ENCODE peak calls at places on chromosomes 2 and 18, in nine cellular contexts. H is B cell, Z is adrenal gland, J is fibroblast of lung, K is heart right ventricle, T is tibial nerve, W is neural crest cell, D is endothelial cell, Y is pancreas. C is an unnamed sample.

GRCh38 chr2:211816739-211817138 is 721.9 kb downstream of the ERBB4 start:
- DNase-seq in H (no peak), Y (no peak), W (no peak), D (no peak), Z (no peak), T (no peak), K (no peak), J (no peak), C (no peak)

GRCh38 chr18:25533088-25533676 is 181.2 kb upstream of the ZNF521 start:
- DNase-seq in H (no peak), D (no peak), K (no peak), T (no peak), W (no peak), J (peak), Z (no peak), Y (no peak), C (no peak)

GRCh38 chr2:140275427-140275826 is 1495.2 kb upstream of the NXPH2 start:
- DNase-seq in K (no peak), Y (no peak), Z (no peak), W (no peak), H (no peak), D (no peak), J (no peak), T (no peak), C (no peak)

GRCh38 chr18:23038712-23039111 is 96.6 kb upstream of the CABLES1 start:
- DNase-seq in W (no peak), Y (no peak), Z (no peak), K (no peak), T (no peak), D (no peak), H (no peak), J (peak), C (no peak)

GRCh38 chr2:168738057-168738456 is 64.4 kb upstream of the NOSTRIN start:
- DNase-seq in J (peak), H (no peak), T (no peak), Z (no peak), Y (no peak), K (no peak), W (no peak), D (no peak), C (no peak)

GRCh38 chr18:70337139-70337972 is 48.5 kb downstream of the SOCS6 start:
- DNase-seq in W (no peak), Y (no peak), D (no peak), Z (peak), T (no peak), J (peak), H (no peak), K (peak), C (no peak)

GRCh38 chr2:201118957-201119848 is 3.2 kb downstream of the CFLAR start:
- DNase-seq in Z (no peak), H (no peak), J (peak), D (no peak), T (no peak), K (no peak), Y (no peak), W (no peak), C (no peak)

GRCh38 chr2:220278022-220278421 is 650.6 kb downstream of the SLC4A3 start:
- DNase-seq in Z (no peak), T (no peak), J (no peak), H (no peak), K (no peak), Y (no peak), W (no peak), D (no peak), C (no peak)

GRCh38 chr2:72940361-72940760 is 23.0 kb downstream of the EMX1 start:
- DNase-seq in T (no peak), W (no peak), D (no peak), H (no peak), K (no peak), J (no peak), Z (no peak), Y (peak), C (no peak)

GRCh38 chr2:133985563-133985962 is 268.3 kb upstream of the MGAT5 start:
- DNase-seq in H (no peak), Y (no peak), K (no peak), Z (no peak), D (no peak), T (no peak), W (no peak), J (no peak), C (no peak)

GRCh38 chr2:3779650-3780049 is 76.3 kb downstream of the DCDC2C start:
- DNase-seq in K (no peak), D (no peak), H (no peak), W (no peak), Z (no peak), J (no peak), T (no peak), Y (no peak), C (no peak)

GRCh38 chr18:3246636-3247242 is 862 bp upstream of the MYL12A start:
- DNase-seq in H (peak), K (peak), T (no peak), Z (peak), J (no peak), D (peak), W (no peak), Y (no peak), C (no peak)

GRCh38 chr2:21372654-21373053 is 248.9 kb downstream of the TDRD15 start:
- DNase-seq in T (no peak), Y (no peak), H (no peak), K (no peak), J (no peak), D (peak), Z (no peak), W (no peak), C (no peak)

GRCh38 chr2:1521191-1521877 is 108.1 kb downstream of the TPO start:
- DNase-seq in Z (no peak), W (no peak), J (no peak), Y (no peak), D (no peak), T (no peak), K (no peak), H (no peak), C (no peak)

DNA sequence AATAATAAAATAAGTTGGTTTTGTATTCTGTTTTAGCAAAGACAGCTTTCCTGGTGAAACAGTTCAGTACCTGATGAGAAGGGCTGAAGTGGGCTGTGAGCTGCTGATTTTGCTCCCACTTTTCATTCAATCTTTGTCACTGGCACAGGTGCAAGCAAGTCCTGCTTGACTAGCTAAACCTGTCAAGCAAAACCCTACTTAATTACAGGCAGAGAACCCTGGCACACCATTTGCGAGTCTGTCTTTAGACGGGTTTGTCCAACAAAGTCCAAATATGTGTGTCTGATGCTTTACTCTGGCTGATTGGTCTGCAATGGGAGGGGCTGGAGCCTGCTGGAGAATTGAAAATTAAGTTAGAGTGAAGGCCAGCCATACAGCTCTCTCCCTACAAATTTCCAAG is 267.2 kb downstream of the EPHA4 start:
- DNase-seq in W (no peak), T (no peak), J (no peak), K (no peak), Z (no peak), D (no peak), H (no peak), Y (no peak), C (no peak)
- TF ChIP-seq CTCF in W (no peak), T (no peak), J (no peak), K (no peak), Z (no peak), D (no peak), H (no peak), Y (no peak), C (no peak)

GRCh38 chr2:148927010-148927409 is 52.0 kb downstream of the KIF5C start:
- DNase-seq in T (no peak), Z (no peak), D (no peak), J (no peak), W (no peak), H (peak), Y (no peak), K (no peak), C (peak)
- TF ChIP-seq CTCF in T (no peak), Z (no peak), D (no peak), J (no peak), W (peak), H (peak), Y (no peak), K (no peak), C (no peak)

GRCh38 chr2:195819276-195819675 is 162.2 kb downstream of the SLC39A10 start:
- DNase-seq in D (no peak), Z (no peak), H (no peak), W (no peak), T (no peak), Y (no peak), J (no peak), K (no peak), C (no peak)
- TF ChIP-seq CTCF in D (no peak), Z (no peak), H (no peak), W (no peak), T (no peak), Y (no peak), J (no peak), K (no peak), C (no peak)

GRCh38 chr2:127526142-127526939 is at the start of gene IWS1:
- DNase-seq in Y (peak), Z (peak), H (peak), T (peak), J (peak), W (peak), D (peak), K (peak), C (peak)
- TF ChIP-seq CTCF in Y (peak), Z (peak), H (no peak), T (no peak), J (no peak), W (no peak), D (no peak), K (no peak), C (no peak)

GRCh38 chr2:185522472-185522871 is 216.1 kb upstream of the FSIP2 start:
- DNase-seq in H (no peak), K (no peak), W (no peak), T (no peak), Y (no peak), J (no peak), Z (no peak), D (no peak), C (no peak)
- TF ChIP-seq CTCF in H (no peak), K (no peak), W (no peak), T (no peak), Y (no peak), J (no peak), Z (no peak), D (no peak), C (no peak)

GRCh38 chr2:182436252-182436651 is 9.4 kb upstream of the PDE1A start:
- DNase-seq in T (no peak), H (no peak), K (no peak), J (no peak), Z (no peak), Y (no peak), D (no peak), W (no peak), C (no peak)
- TF ChIP-seq CTCF in T (no peak), H (no peak), K (no peak), J (no peak), Z (no peak), Y (no peak), D (no peak), W (no peak), C (no peak)

GRCh38 chr2:218013289-218013688 is 10.5 kb upstream of the TNS1 start:
- DNase-seq in Z (no peak), T (no peak), D (no peak), Y (peak), H (no peak), W (no peak), J (no peak), K (no peak), C (no peak)

GRCh38 chr2:218017211-218018053 is 14.6 kb upstream of the TNS1 start:
- DNase-seq in Z (no peak), Y (peak), W (no peak), D (no peak), J (no peak), T (no peak), K (no peak), H (no peak), C (no peak)

GRCh38 chr2:218016810-218017209 is 14.0 kb upstream of the TNS1 start:
- DNase-seq in J (no peak), Z (no peak), Y (no peak), H (no peak), K (no peak), D (no peak), T (no peak), W (no peak), C (no peak)

GRCh38 chr2:218015831-218016521 is 13.2 kb upstream of the TNS1 start:
- DNase-seq in T (no peak), J (no peak), D (no peak), K (no peak), Z (no peak), Y (no peak), H (no peak), W (no peak), C (no peak)

GRCh38 chr2:218014706-218015685 is 12.2 kb upstream of the TNS1 start:
- DNase-seq in D (no peak), Z (no peak), W (no peak), H (no peak), Y (peak), T (no peak), K (no peak), J (no peak), C (no peak)
- TF ChIP-seq CTCF in D (no peak), Z (no peak), W (no peak), H (no peak), Y (no peak), T (no peak), K (no peak), J (no peak), C (no peak)

DNA sequence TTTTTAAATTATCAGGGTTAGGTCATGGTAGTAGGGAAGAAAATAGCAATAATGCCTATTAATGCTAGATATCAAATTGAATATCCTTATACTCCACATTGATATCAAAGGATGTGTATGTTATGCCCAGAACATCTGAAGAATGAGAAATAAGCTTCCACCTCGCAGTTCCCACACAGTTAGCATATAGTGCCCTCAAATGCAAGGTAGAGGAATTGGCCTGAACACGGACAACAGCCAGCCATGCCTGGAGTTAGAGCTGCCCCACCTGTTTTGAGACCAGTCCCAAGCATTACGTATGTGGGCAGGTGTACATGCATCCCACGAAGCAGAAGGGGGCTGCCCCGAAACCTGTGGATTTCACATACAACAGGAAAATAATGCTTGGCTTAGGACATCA is 79.6 kb downstream of the SUMO1 start:
- DNase-seq in J (peak), H (no peak), D (no peak), Z (no peak), T (no peak), W (no peak), Y (no peak), K (no peak), C (no peak)
- TF ChIP-seq CTCF in J (no peak), H (no peak), D (no peak), Z (no peak), T (no peak), W (no peak), Y (no peak), K (no peak), C (no peak)

DNA sequence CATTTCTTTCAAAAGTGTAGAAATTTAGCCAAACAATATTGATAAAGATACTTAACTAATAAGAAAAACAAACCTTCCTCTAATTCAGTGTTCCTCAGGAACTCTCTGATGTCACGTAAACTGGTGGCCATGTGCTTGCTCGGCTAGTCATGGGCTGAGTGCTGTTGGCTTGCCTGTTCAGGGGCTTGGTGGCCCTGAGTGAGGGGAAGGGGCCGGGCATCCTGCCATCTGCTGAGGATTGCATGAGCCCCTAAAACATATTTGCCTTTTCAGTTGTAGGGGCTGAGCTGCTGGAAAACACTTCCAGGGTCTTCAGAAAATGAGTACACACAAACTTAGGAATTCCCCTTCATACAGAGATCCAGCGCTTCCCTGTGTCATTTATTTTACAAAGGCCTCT is 20.3 kb upstream of the NFATC1 start:
- DNase-seq in D (no peak), W (no peak), T (no peak), H (no peak), K (no peak), J (no peak), Y (peak), Z (no peak), C (no peak)
- TF ChIP-seq CTCF in D (no peak), W (no peak), T (no peak), H (no peak), K (no peak), J (no peak), Y (no peak), Z (no peak), C (no peak)

DNA sequence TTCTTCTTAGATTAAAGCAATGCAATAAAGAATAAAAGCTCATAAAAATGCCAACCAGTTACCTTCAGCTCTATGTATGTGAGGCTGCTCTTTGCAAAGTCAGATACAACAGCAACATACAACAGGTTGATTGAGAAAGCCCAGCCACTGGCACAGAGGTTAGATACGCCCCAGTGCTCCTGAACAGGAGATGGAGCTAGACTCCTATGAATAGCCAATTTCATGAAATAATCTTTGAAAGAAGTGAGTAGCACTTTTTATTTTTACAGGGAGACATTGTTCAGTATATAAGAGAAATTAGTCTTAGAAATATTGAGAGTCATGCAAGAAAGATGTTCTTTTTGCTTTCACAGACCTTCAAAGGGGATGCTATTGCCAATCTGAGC is 362.4 kb upstream of the MEX3C start:
- DNase-seq in W (no peak), K (no peak), D (no peak), J (no peak), Z (no peak), H (no peak), T (no peak), Y (no peak), C (no peak)
- TF ChIP-seq CTCF in W (no peak), K (no peak), D (no peak), J (no peak), Z (no peak), H (no peak), T (no peak), Y (no peak), C (no peak)